ENCODE peak calls at places on chromosomes 2 and 18, in nine cellular contexts. X is posterior cingulate gyrus; S is dorsolateral prefrontal cortex; M is activated CD8-positive, alpha-beta memory T cell treated with anti-CD3 and anti-CD28 coated beads, Interleukin-2, amount 50 U/mL, for 4 hours; W is effector memory CD8-positive, alpha-beta T cell; C is Daoy; R is thoracic aorta; D is T follicular helper cell; J is Right ventricle myocardium inferior. P is an unnamed sample.

GRCh38 chr2:238290079-238290478 is 1.7 kb upstream of the PER2 start:
- DNase-seq in R (no peak), S (peak), X (peak), D (peak), C (peak), W (peak), M (peak), J (peak), P (no peak)

GRCh38 chr2:28408764-28409599 is 16.3 kb downstream of the FOSL2 start:
- DNase-seq in S (no peak), J (no peak), D (peak), W (peak), X (no peak), R (no peak), C (peak), M (peak), P (no peak)

GRCh38 chr18:25434771-25435461 is 83.0 kb upstream of the ZNF521 start:
- DNase-seq in C (no peak), J (no peak), D (no peak), X (no peak), M (no peak), W (no peak), R (no peak), S (no peak), P (no peak)

GRCh38 chr2:46655551-46656436 is 176.4 kb downstream of the TMEM247 start:
- DNase-seq in R (no peak), M (no peak), S (no peak), X (no peak), C (peak), W (no peak), D (no peak), J (no peak), P (no peak)

GRCh38 chr18:40407913-40408312 is 1547.1 kb upstream of the PIK3C3 start:
- DNase-seq in W (no peak), M (no peak), J (no peak), D (no peak), C (no peak), S (no peak), X (no peak), R (no peak), P (no peak)

GRCh38 chr18:54717673-54718435 is 110.4 kb upstream of the RAB27B start:
- DNase-seq in R (no peak), C (peak), D (no peak), J (no peak), M (no peak), S (peak), X (peak), W (peak), P (peak)

GRCh38 chr18:77007251-77007650 is 125.3 kb downstream of the MBP start:
- DNase-seq in R (no peak), D (no peak), W (no peak), M (no peak), S (no peak), C (no peak), X (no peak), J (no peak), P (no peak)

GRCh38 chr2:64311948-64312621 is 141.9 kb upstream of the LGALSL start:
- DNase-seq in D (no peak), C (peak), R (peak), W (no peak), X (peak), S (peak), J (peak), M (no peak), P (peak)

GRCh38 chr2:112811841-112812306 is 24.7 kb downstream of the IL1B start:
- DNase-seq in R (no peak), W (no peak), S (no peak), X (no peak), J (no peak), D (no peak), C (peak), M (no peak), P (no peak)

GRCh38 chr18:23626451-23627279 is 36.0 kb downstream of the ANKRD29 start:
- DNase-seq in R (no peak), M (no peak), X (no peak), D (no peak), W (no peak), S (no peak), C (peak), J (no peak), P (no peak)

GRCh38 chr2:169091761-169092523 is 22.6 kb downstream of the DHRS9 start:
- DNase-seq in D (no peak), S (no peak), X (no peak), W (no peak), C (peak), M (no peak), R (no peak), J (no peak), P (no peak)

GRCh38 chr2:69175795-69176715 is 163.1 kb downstream of the ANTXR1 start:
- DNase-seq in X (no peak), J (no peak), R (no peak), C (no peak), S (no peak), M (no peak), D (no peak), W (no peak), P (no peak)

GRCh38 chr2:136022747-136023146 is 37.3 kb upstream of the DARS1 start:
- DNase-seq in S (no peak), M (no peak), C (no peak), D (no peak), J (no peak), W (no peak), X (no peak), R (no peak), P (no peak)

GRCh38 chr2:126880262-126880800 is 18.4 kb upstream of the TEX51 start:
- DNase-seq in J (no peak), C (no peak), D (no peak), W (no peak), S (no peak), R (no peak), X (no peak), M (no peak), P (no peak)

GRCh38 chr2:120224256-120224655 is 1.1 kb upstream of the TMEM185B start:
- DNase-seq in C (no peak), X (peak), S (no peak), W (no peak), R (no peak), J (no peak), M (no peak), D (no peak), P (no peak)